ENCODE peak calls at places on chromosomes 3 and 15, in four cellular contexts. S is esophagus muscularis mucosa, X is tibial nerve, B is bronchial epithelial cell. K is an unnamed sample.

GRCh38 chr3:51813539-51813938 is 34.5 kb upstream of the IQCF6 start:
- DNase-seq in S (peak), X (no peak), B (no peak), K (no peak)

GRCh38 chr3:157160652-157161480 is 919 bp upstream of the CCNL1 start:
- DNase-seq in B (peak), S (peak), X (peak), K (peak)

GRCh38 chr15:90808517-90808939 is 59.9 kb upstream of the FURIN start:
- DNase-seq in B (no peak), S (no peak), X (no peak), K (no peak)

GRCh38 chr3:139343895-139344856 is at the start of gene MRPS22:
- DNase-seq in X (peak), S (no peak), B (peak), K (peak)

GRCh38 chr3:171772427-171773056 is 37.7 kb downstream of the PLD1 start:
- DNase-seq in B (peak), S (no peak), X (peak), K (no peak)

GRCh38 chr15:71364117-71364584 is 248.9 kb downstream of the THSD4 start:
- DNase-seq in X (no peak), B (peak), S (no peak), K (no peak)

GRCh38 chr3:57682284-57682683 is 10.6 kb downstream of the DENND6A start:
- DNase-seq in S (no peak), B (peak), X (no peak), K (no peak)

GRCh38 chr15:89244512-89244869 is 712 bp downstream of the FANCI start:
- DNase-seq in B (no peak), S (no peak), X (no peak), K (no peak)

GRCh38 chr3:18144571-18144970 is 280.6 kb downstream of the SATB1 start:
- DNase-seq in S (no peak), X (no peak), B (no peak), K (no peak)

GRCh38 chr3:128054363-128054762 is 2.1 kb downstream of the SEC61A1 start:
- DNase-seq in B (peak), S (no peak), X (no peak), K (no peak)

GRCh38 chr15:52100807-52101206 is 11.8 kb downstream of the BCL2L10 start:
- DNase-seq in B (peak), S (no peak), X (peak), K (peak)

GRCh38 chr3:12436514-12437222 is 47.6 kb upstream of the TSEN2 start:
- DNase-seq in S (no peak), X (no peak), B (peak), K (no peak)

GRCh38 chr15:83514584-83514983 is 67.4 kb downstream of the SH3GL3 start:
- DNase-seq in X (no peak), S (no peak), B (no peak), K (no peak)

GRCh38 chr3:98734737-98735136 is 28.4 kb upstream of the ST3GAL6 start:
- DNase-seq in B (no peak), X (no peak), S (no peak), K (no peak)

GRCh38 chr3:195714380-195715011 is 6.3 kb upstream of the MUC20 start:
- DNase-seq in S (no peak), B (no peak), X (no peak), K (no peak)

GRCh38 chr15:75036269-75036668 is 12.9 kb downstream of the PPCDC start:
- DNase-seq in X (no peak), S (no peak), B (peak), K (no peak)

GRCh38 chr15:90482124-90483011 is 47.4 kb upstream of the CRTC3 start:
- DNase-seq in S (no peak), X (peak), B (no peak), K (no peak)

GRCh38 chr15:57401546-57401945 is 25.2 kb downstream of the CGNL1 start:
- DNase-seq in S (no peak), X (no peak), B (peak), K (no peak)

GRCh38 chr3:151200586-151200985 is 2.4 kb downstream of the GPR171 start:
- DNase-seq in S (no peak), X (no peak), B (no peak), K (no peak)

GRCh38 chr3:99356681-99357080 is 281.7 kb upstream of the COL8A1 start:
- DNase-seq in X (no peak), S (no peak), B (no peak), K (no peak)

GRCh38 chr3:14461748-14462324 is 59.4 kb downstream of the SLC6A6 start:
- DNase-seq in X (no peak), B (peak), S (no peak), K (no peak)

GRCh38 chr3:180680097-180680430 is 775 bp upstream of the CCDC39 start:
- DNase-seq in S (no peak), B (peak), X (no peak), K (no peak)

GRCh38 chr15:25525741-25526140 is 86.9 kb upstream of the UBE3A start:
- DNase-seq in X (no peak), B (no peak), S (peak), K (no peak)

GRCh38 chr3:187044871-187045552 is 94.3 kb downstream of the RPL39L start:
- DNase-seq in B (peak), X (no peak), S (no peak), K (no peak)

GRCh38 chr15:46879067-46879770 is 838.1 kb upstream of the SEMA6D start:
- DNase-seq in B (no peak), S (no peak), X (no peak), K (no peak)

GRCh38 chr15:43107741-43108140 is 1.9 kb upstream of the UBR1 start:
- DNase-seq in S (no peak), B (no peak), X (no peak), K (no peak)

GRCh38 chr15:101533371-101534140 is 44.0 kb upstream of the PCSK6 start:
- DNase-seq in X (no peak), S (peak), B (no peak), K (no peak)

GRCh38 chr3:10294030-10294591 is 1.4 kb upstream of the GHRL start:
- DNase-seq in S (no peak), B (no peak), X (no peak), K (no peak)

GRCh38 chr3:112341386-112341785 is 8.4 kb downstream of the CD200 start:
- DNase-seq in X (no peak), B (no peak), S (no peak), K (no peak)

GRCh38 chr3:14406762-14407161 is 4.4 kb downstream of the SLC6A6 start:
- DNase-seq in X (no peak), S (no peak), B (no peak), K (no peak)

GRCh38 chr15:53197426-53197839 is 407.3 kb upstream of the ONECUT1 start:
- DNase-seq in X (no peak), B (peak), S (no peak), K (no peak)

GRCh38 chr15:56989411-56989924 is 71.0 kb downstream of the TCF12 start:
- DNase-seq in B (no peak), S (no peak), X (no peak), K (no peak)

GRCh38 chr3:64995857-64996564 is 308.2 kb upstream of the ADAMTS9 start:
- DNase-seq in X (no peak), B (no peak), S (no peak), K (no peak)

GRCh38 chr3:133573054-133573628 is 345 bp upstream of the CDV3 start:
- DNase-seq in B (peak), X (peak), S (peak), K (peak)
- TF ChIP-seq CTCF in B (peak), X (peak), S (no peak), K (no peak)

GRCh38 chr3:191238321-191238817 is 39.3 kb downstream of the OSTN start:
- DNase-seq in S (no peak), B (peak), X (no peak), K (no peak)

GRCh38 chr3:191240432-191240831 is 41.4 kb downstream of the OSTN start:
- DNase-seq in B (no peak), S (no peak), X (no peak), K (no peak)

GRCh38 chr3:191239439-191240035 is 40.5 kb downstream of the OSTN start:
- DNase-seq in B (peak), X (no peak), S (no peak), K (no peak)

GRCh38 chr3:191246628-191247027 is 47.6 kb downstream of the OSTN start:
- DNase-seq in B (peak), S (no peak), X (no peak), K (no peak)

DNA sequence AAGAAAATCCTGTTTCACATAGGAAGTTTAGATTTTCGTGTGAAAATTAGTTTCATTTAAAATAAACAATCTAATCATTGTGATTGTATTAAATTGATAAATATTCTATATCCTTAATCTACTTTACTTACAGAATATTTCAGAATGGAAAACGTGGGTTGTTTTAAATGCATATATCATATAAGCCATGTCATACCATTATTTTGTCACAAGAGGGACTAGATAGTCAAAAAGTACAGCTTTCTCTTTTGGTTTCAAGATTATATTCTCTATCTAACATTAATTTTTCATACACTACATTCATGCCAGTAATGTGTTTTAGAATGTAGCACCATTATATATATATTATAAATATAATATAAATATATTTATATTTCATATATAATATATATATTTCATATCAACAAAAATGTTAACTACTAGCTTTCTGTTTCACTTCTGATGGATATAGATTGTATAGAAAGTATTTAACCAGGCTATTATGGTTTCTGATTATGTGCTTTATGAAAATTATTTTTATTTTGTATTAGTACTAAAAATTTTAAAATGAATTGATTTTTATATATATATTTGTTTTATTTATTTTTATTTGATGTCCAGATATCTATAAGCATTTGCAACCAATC is 45.3 kb downstream of the OSTN start:
- DNase-seq in S (no peak), X (no peak), B (peak), K (no peak)
- TF ChIP-seq CTCF in S (peak), X (no peak), B (peak), K (no peak)

GRCh38 chr3:8705575-8705974 is 28.0 kb upstream of the CAV3 start:
- DNase-seq in B (no peak), S (no peak), X (no peak), K (no peak)

DNA sequence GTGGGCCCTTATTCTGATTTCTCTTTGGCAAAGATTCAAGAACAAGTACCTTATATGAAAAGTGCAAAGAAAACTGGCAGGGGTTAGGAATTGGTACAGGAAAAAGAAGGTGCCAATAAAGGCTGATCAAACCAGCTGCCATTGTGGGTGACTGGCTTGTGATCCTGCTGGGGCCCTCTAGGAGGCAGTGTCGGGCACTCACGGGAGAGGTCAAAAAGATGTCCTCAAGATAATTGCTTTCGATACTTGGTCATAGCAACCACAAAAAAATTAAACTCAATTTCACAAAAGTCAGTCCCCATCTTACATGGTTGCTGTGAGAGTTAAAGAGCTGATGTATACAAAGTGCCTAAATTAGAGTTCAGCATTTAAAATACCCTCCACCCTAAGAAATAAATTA is 31.0 kb upstream of the CAV3 start:
- DNase-seq in X (no peak), S (no peak), B (no peak), K (no peak)
- TF ChIP-seq CTCF in X (no peak), S (no peak), B (peak), K (no peak)

DNA sequence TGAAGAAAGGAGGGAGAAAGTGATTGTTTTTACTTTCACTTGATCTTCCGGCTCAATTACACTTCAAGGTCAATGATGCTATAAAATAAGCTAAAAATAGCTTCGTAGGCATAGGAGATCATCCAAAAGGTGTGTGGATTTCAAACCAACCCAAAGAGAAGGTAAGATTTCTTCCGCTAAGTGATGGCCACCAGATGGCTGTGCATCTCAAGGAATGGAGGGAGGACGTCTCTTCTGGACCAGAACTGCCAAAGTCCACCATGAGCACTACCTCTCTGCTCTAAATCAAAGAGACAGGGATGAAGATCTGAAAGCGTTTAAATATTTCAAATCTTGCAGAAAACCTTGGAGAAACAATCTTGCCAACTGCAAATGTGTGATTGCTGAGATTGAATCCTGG is 199.1 kb upstream of the ZPLD1 start:
- DNase-seq in B (peak), X (no peak), S (no peak), K (no peak)
- TF ChIP-seq CTCF in B (peak), X (peak), S (peak), K (no peak)

GRCh38 chr3:140552403-140552802 is 125.5 kb upstream of the TRIM42 start:
- DNase-seq in X (no peak), S (no peak), B (no peak), K (no peak)
- TF ChIP-seq CTCF in X (no peak), S (no peak), B (peak), K (no peak)

DNA sequence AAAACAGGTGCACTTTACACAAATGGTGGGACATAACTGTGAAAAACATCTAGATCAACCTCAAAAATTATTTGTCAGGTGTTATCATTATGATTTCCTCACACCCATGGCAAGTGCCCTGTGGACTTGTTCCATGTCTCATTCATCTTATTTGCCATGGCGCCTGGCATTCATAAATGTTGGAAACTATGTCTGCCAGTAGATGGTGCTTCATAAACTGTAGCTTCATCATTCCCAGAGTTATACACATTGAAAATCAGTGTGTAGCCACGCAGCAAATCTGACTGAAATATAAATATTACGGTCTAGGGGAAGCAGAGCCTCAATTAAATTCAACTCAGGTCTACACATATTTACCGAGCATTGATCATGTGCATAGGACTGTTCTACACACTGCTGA is 90.7 kb downstream of the IMPG2 start:
- DNase-seq in B (no peak), X (no peak), S (no peak), K (no peak)
- TF ChIP-seq CTCF in B (no peak), X (no peak), S (peak), K (no peak)

DNA sequence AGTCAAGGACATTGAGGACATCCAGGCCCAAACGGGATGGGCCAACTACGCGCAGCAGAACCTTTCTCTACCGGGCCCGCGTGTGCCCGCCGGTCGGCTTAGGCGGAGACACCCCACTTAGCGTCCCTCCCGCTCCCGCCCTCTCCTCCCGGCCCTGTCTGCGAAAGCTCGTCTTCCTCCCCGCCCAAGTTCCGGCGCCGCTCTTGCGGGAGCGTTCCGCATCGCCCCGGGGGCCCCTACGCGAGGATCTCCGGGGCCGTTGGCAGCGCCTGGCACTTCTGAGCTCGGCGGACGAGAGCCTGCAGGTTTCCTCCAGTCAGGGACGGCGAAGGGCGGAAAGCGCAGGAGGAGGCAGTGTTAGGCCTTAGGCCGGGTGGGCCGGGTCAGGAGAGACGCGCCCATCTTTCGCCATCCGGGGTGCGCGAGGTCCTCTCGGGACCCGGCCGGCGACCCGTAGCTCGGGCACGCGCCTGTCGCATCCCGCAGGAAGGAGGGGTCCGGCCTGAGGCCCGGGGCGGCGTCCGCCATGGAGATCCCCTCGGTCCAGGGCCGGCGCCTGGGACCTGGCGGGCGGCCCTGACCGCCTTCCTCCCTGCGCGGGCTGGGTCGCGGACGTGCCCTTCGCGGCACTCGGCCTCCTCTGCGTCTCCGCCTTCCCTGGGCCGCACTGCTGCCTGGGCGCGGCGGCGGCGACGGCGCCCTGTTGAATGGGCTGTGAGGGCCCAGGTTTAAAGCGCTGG is at the start of gene FEM1B:
- DNase-seq in S (peak), X (peak), B (peak), K (peak)
- TF ChIP-seq CTCF in S (no peak), X (no peak), B (no peak), K (no peak)